ENCODE peak calls at places on chromosomes 11 and 22, in seven cellular contexts. D is tibial nerve, G is A549, X is ovary, R is suprapubic skin, O is K562, B is HepG2. Q is an unnamed sample.

GRCh38 chr22:32996702-32997101 is 61.5 kb downstream of the SYN3 start:
- DNase-seq in R (peak; percentile 94), G (no peak), O (no peak), B (no peak), X (no peak), D (peak; percentile 68), Q (peak; percentile 10)

GRCh38 chr11:125207866-125208425 is 43.4 kb downstream of the PKNOX2 start:
- DNase-seq in B (no peak), G (no peak), R (no peak), X (no peak), O (no peak), D (no peak), Q (no peak)

GRCh38 chr11:118411523-118411922 is 10.1 kb downstream of the ATP5MG start:
- DNase-seq in G (no peak), X (no peak), B (peak; percentile 21), O (no peak), D (no peak), R (no peak), Q (no peak)

GRCh38 chr11:128660957-128661356 is 32.9 kb upstream of the FLI1 start:
- DNase-seq in D (no peak), X (no peak), G (no peak), R (no peak), O (no peak), B (no peak), Q (no peak)

GRCh38 chr22:28442951-28443876 is 236.4 kb downstream of the TTC28 start:
- DNase-seq in O (peak; percentile 20), D (peak; percentile 50), B (peak; percentile 20), G (no peak), X (peak; percentile 57), R (peak; percentile 83), Q (peak; percentile 68)

GRCh38 chr11:62108017-62108750 is 15.6 kb upstream of the INCENP start:
- DNase-seq in B (peak; percentile 65), D (no peak), R (no peak), O (peak; percentile 80), G (peak; percentile 49), X (no peak), Q (no peak)

GRCh38 chr11:126415669-126416420 is 60.4 kb downstream of the ST3GAL4 start:
- DNase-seq in B (no peak), D (peak; percentile 44), X (peak; percentile 92), R (no peak), G (no peak), O (no peak), Q (peak; percentile 56)

GRCh38 chr11:130840683-130841082 is 75.6 kb downstream of the SNX19 start:
- DNase-seq in O (no peak), G (no peak), X (no peak), B (no peak), R (no peak), D (no peak), Q (no peak)

GRCh38 chr11:16611395-16612233 is 126.8 kb upstream of the C11orf58 start:
- DNase-seq in B (no peak), X (no peak), D (no peak), O (peak; percentile 30), G (no peak), R (no peak), Q (no peak)

GRCh38 chr11:19551454-19551853 is 161.2 kb upstream of the NAV2 start:
- DNase-seq in B (no peak), D (no peak), O (no peak), X (no peak), R (no peak), G (no peak), Q (no peak)

GRCh38 chr11:21411114-21411513 is 741.7 kb downstream of the NELL1 start:
- DNase-seq in R (no peak), B (peak; percentile 2), D (no peak), X (no peak), G (no peak), O (no peak), Q (no peak)

GRCh38 chr11:78332872-78333271 is 84.7 kb downstream of the GAB2 start:
- DNase-seq in B (no peak), R (no peak), D (no peak), X (no peak), G (no peak), O (no peak), Q (no peak)

GRCh38 chr11:1570896-1571759 is 943 bp downstream of the DUSP8 start:
- DNase-seq in R (no peak), O (no peak), G (no peak), D (no peak), X (no peak), B (no peak), Q (no peak)

GRCh38 chr22:41302016-41302767 is 867 bp downstream of the ZC3H7B start:
- DNase-seq in D (no peak), O (no peak), R (no peak), G (no peak), X (peak; percentile 31), B (no peak), Q (no peak)

GRCh38 chr22:43198936-43199335 is 12.0 kb upstream of the TTLL12 start:
- DNase-seq in B (no peak), R (no peak), D (no peak), X (no peak), O (no peak), G (no peak), Q (no peak)

GRCh38 chr11:102469196-102469821 is 16.7 kb upstream of the TMEM123 start:
- DNase-seq in O (no peak), R (no peak), X (no peak), G (no peak), D (no peak), B (no peak), Q (no peak)

GRCh38 chr11:75371930-75372876 is 20.7 kb upstream of the ARRB1 start:
- DNase-seq in R (no peak), G (peak; percentile 73), D (no peak), B (peak; percentile 65), X (no peak), O (no peak), Q (peak; percentile 39)

DNA sequence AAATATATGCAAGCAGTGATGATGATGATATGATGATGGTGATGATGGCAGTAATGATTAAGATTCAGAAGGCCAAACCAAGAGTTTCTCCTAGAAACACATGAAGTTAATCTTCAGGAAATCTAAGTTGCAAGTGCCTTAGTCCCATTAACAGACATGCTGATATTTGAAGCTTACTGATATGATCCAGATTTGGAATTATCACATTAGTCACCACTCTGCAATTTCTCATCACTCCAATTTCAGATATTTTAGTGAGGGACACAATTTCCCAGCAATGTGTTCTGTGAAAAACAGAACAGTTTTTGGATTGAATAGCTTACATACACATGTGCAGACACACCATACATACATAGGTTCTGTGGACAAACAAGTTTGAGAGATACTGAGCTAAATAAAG is 411.4 kb upstream of the FAT3 start:
- DNase-seq in D (no peak), R (no peak), O (no peak), G (no peak), X (no peak), B (no peak), Q (no peak)
- TF ChIP-seq EP300 in D (no peak), R (no peak), O (no peak), G (no peak), X (no peak), B (no peak), Q (no peak)

GRCh38 chr11:99932684-99933083 is 754.4 kb upstream of the ARHGAP42 start:
- DNase-seq in X (no peak), D (no peak), B (no peak), G (no peak), R (no peak), O (no peak), Q (no peak)
- TF ChIP-seq EP300 in X (no peak), D (no peak), B (no peak), G (no peak), R (no peak), O (no peak), Q (no peak)

GRCh38 chr11:57426439-57426753 is 525 bp downstream of the SLC43A3 start:
- DNase-seq in G (no peak), X (no peak), O (peak; percentile 55), D (no peak), B (no peak), R (no peak), Q (no peak)
- TF ChIP-seq EP300 in G (no peak), X (no peak), O (no peak), D (no peak), B (no peak), R (no peak), Q (no peak)

GRCh38 chr22:19447388-19448075 is at the start of gene C22orf39:
- DNase-seq in B (peak; percentile 93), R (peak; percentile 94), D (peak; percentile 79), X (peak; percentile 85), O (peak; percentile 99), G (peak; percentile 87), Q (peak; percentile 92)

GRCh38 chr22:19448739-19449421 is 1.4 kb upstream of the C22orf39 start:
- DNase-seq in R (no peak), B (no peak), O (no peak), D (no peak), G (no peak), X (no peak), Q (no peak)

GRCh38 chr22:19446603-19447387 is 716 bp downstream of the C22orf39 start:
- DNase-seq in G (peak; percentile 5), R (no peak), D (no peak), O (peak; percentile 76), B (peak; percentile 7), X (no peak), Q (peak; percentile 12)

GRCh38 chr22:19449422-19449767 is 1.9 kb upstream of the C22orf39 start:
- DNase-seq in B (no peak), G (no peak), D (no peak), O (no peak), R (no peak), X (no peak), Q (no peak)

DNA sequence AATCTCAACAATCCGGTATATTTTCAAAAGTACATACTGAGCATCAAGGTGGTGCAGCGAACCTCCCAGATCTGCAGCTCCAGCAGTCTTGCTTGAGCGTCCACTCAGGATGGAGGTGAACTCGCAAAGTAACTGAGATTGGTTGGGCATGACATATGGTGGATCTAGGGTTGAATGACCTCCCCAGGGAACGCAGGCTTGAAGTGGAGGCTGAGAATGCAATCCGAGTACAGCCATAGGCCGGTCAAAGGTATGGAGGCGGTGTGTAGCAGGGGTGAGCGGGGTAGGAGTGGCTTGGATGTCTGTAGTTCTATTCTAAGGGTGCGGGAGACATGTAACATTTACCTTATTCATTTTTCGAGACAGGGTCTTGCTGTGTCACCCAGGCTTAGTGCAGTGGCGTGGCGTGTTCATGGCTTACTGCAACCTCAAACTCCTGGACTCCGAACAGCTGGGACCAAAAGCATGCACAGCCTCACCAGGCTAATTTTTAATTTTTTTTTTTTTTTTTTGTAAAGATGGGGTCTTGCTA is 631 bp upstream of the C22orf39 start:
- DNase-seq in D (no peak), G (peak; percentile 39), X (no peak), R (no peak), O (peak; percentile 72), B (peak; percentile 55), Q (peak; percentile 57)
- TF ChIP-seq EP300 in D (no peak), G (no peak), X (no peak), R (no peak), O (no peak), B (no peak), Q (no peak)